ENCODE peak calls at places on chromosomes 13 and 19, in six cellular contexts. D is lower leg skin, I is cardiac fibroblast, F is body of pancreas, O is AG04450, K is BJ. N is an unnamed sample.

GRCh38 chr19:36009220-36009619 is 607 bp upstream of the SYNE4 start:
- DNase-seq in D (no peak), I (peak; percentile 74), F (peak; percentile 66), O (peak; percentile 13), K (no peak), N (peak; percentile 30)

GRCh38 chr13:59088716-59089115 is 1075.0 kb downstream of the DIAPH3 start:
- DNase-seq in D (no peak), I (peak; percentile 14), F (no peak), O (no peak), K (no peak), N (no peak)

GRCh38 chr13:113402471-113403254 is 38.7 kb upstream of the GRTP1 start:
- DNase-seq in D (no peak), I (no peak), F (no peak), O (no peak), K (no peak), N (no peak)

GRCh38 chr13:39499580-39499979 is 103.4 kb downstream of the LHFPL6 start:
- DNase-seq in D (no peak), I (no peak), F (no peak), O (no peak), K (no peak), N (no peak)

GRCh38 chr19:32558607-32559228 is 22.3 kb upstream of the PDCD5 start:
- DNase-seq in D (no peak), I (no peak), F (no peak), O (no peak), K (no peak), N (no peak)

GRCh38 chr13:60448907-60449510 is 52.0 kb downstream of the TDRD3 start:
- DNase-seq in D (no peak), I (peak; percentile 74), F (no peak), O (peak; percentile 15), K (peak; percentile 11), N (no peak)

GRCh38 chr13:113077566-113077952 is 28.0 kb upstream of the F7 start:
- DNase-seq in D (no peak), I (no peak), F (no peak), O (no peak), K (no peak), N (no peak)

GRCh38 chr19:1438933-1439358 is 750 bp downstream of the RPS15 start:
- DNase-seq in D (no peak), I (no peak), F (no peak), O (no peak), K (no peak), N (no peak)

GRCh38 chr19:1513492-1514294 is 874 bp upstream of the ADAMTSL5 start:
- DNase-seq in D (no peak), I (peak; percentile 64), F (peak; percentile 49), O (no peak), K (no peak), N (no peak)

GRCh38 chr13:80463673-80464352 is 122.9 kb upstream of the SPRY2 start:
- DNase-seq in D (no peak), I (peak; percentile 62), F (no peak), O (no peak), K (no peak), N (no peak)

GRCh38 chr13:30844548-30845296 is 61.3 kb upstream of the MEDAG start:
- DNase-seq in D (no peak), I (no peak), F (no peak), O (no peak), K (no peak), N (no peak)

GRCh38 chr19:58129284-58129683 is 21.3 kb downstream of the ZNF329 start:
- DNase-seq in D (no peak), I (no peak), F (no peak), O (no peak), K (no peak), N (no peak)

GRCh38 chr13:21434588-21434987 is 24.5 kb downstream of the ZDHHC20 start:
- DNase-seq in D (no peak), I (no peak), F (no peak), O (no peak), K (no peak), N (no peak)

GRCh38 chr13:44437356-44438233 is 64.0 kb downstream of the SERP2 start:
- DNase-seq in D (no peak), I (peak; percentile 63), F (no peak), O (no peak), K (no peak), N (no peak)

GRCh38 chr13:52850396-52851152 is 2.1 kb upstream of the PCDH8 start:
- DNase-seq in D (peak; percentile 23), I (peak; percentile 61), F (peak; percentile 72), O (no peak), K (no peak), N (peak; percentile 86)

GRCh38 chr13:56670563-56670962 is 470.2 kb upstream of the PRR20A start:
- DNase-seq in D (no peak), I (no peak), F (no peak), O (no peak), K (no peak), N (no peak)

GRCh38 chr13:39877134-39877533 is 221.7 kb downstream of the COG6 start:
- DNase-seq in D (no peak), I (peak; percentile 35), F (no peak), O (no peak), K (no peak), N (no peak)

GRCh38 chr19:17289489-17289888 is 7.8 kb downstream of the ANKLE1 start:
- DNase-seq in D (no peak), I (peak; percentile 96), F (peak; percentile 53), O (peak; percentile 76), K (no peak), N (peak; percentile 63)

GRCh38 chr19:7743425-7743841 is 3.9 kb downstream of the CD209 start:
- DNase-seq in D (no peak), I (no peak), F (no peak), O (no peak), K (no peak), N (no peak)

GRCh38 chr13:99741979-99742378 is 229.6 kb downstream of the ZIC5 start:
- DNase-seq in D (no peak), I (no peak), F (no peak), O (no peak), K (no peak), N (no peak)

GRCh38 chr19:1020868-1021425 is at the start of gene TMEM259:
- DNase-seq in D (peak; percentile 96), I (peak; percentile 99), F (peak; percentile 98), O (peak; percentile 93), K (peak; percentile 68), N (peak; percentile 95)

GRCh38 chr13:20401958-20402856 is 123.5 kb downstream of the CRYL1 start:
- DNase-seq in D (no peak), I (peak; percentile 39), F (no peak), O (no peak), K (no peak), N (no peak)

GRCh38 chr13:114107686-114108081 is 24.7 kb downstream of the RASA3 start:
- DNase-seq in D (no peak), I (peak; percentile 84), F (no peak), O (peak; percentile 62), K (no peak), N (no peak)

GRCh38 chr19:6668696-6669095 is 1.3 kb downstream of the TNFSF14 start:
- DNase-seq in D (no peak), I (no peak), F (no peak), O (no peak), K (no peak), N (no peak)

GRCh38 chr19:55703790-55704215 is 28.8 kb downstream of the EPN1 start:
- DNase-seq in D (no peak), I (peak; percentile 32), F (peak; percentile 77), O (no peak), K (no peak), N (no peak)

GRCh38 chr13:93146584-93147292 is 79.9 kb upstream of the GPC6 start:
- DNase-seq in D (no peak), I (peak; percentile 80), F (no peak), O (peak; percentile 37), K (no peak), N (no peak)

GRCh38 chr19:49558591-49558990 is 21.8 kb downstream of the NOSIP start:
- DNase-seq in D (no peak), I (no peak), F (no peak), O (no peak), K (no peak), N (no peak)

GRCh38 chr19:34851277-34851804 is 75.4 kb upstream of the ZNF30 start:
- DNase-seq in D (no peak), I (no peak), F (no peak), O (no peak), K (no peak), N (no peak)
- TF ChIP-seq CTCF in D (no peak), I (no peak), F (no peak), O (no peak), K (no peak), N (peak; percentile 44)

GRCh38 chr19:30686911-30687566 is 314.9 kb downstream of the ZNF536 start:
- DNase-seq in D (no peak), I (no peak), F (no peak), O (no peak), K (no peak), N (no peak)

GRCh38 chr19:30688696-30689095 is 316.5 kb downstream of the ZNF536 start:
- DNase-seq in D (no peak), I (no peak), F (no peak), O (no peak), K (no peak), N (no peak)

GRCh38 chr19:30690935-30691505 is 318.8 kb downstream of the ZNF536 start:
- DNase-seq in D (no peak), I (no peak), F (no peak), O (no peak), K (no peak), N (no peak)

GRCh38 chr19:30690525-30690924 is 318.3 kb downstream of the ZNF536 start:
- DNase-seq in D (no peak), I (no peak), F (no peak), O (no peak), K (no peak), N (no peak)

GRCh38 chr19:30689474-30689873 is 317.3 kb downstream of the ZNF536 start:
- DNase-seq in D (no peak), I (no peak), F (no peak), O (no peak), K (no peak), N (no peak)
- TF ChIP-seq CTCF in D (no peak), I (no peak), F (no peak), O (no peak), K (no peak), N (peak; percentile 41)

GRCh38 chr19:4403005-4403761 is 743 bp downstream of the CHAF1A start:
- DNase-seq in D (peak; percentile 24), I (no peak), F (no peak), O (no peak), K (no peak), N (no peak)
- TF ChIP-seq CTCF in D (no peak), I (no peak), F (no peak), O (no peak), K (no peak), N (no peak)

DNA sequence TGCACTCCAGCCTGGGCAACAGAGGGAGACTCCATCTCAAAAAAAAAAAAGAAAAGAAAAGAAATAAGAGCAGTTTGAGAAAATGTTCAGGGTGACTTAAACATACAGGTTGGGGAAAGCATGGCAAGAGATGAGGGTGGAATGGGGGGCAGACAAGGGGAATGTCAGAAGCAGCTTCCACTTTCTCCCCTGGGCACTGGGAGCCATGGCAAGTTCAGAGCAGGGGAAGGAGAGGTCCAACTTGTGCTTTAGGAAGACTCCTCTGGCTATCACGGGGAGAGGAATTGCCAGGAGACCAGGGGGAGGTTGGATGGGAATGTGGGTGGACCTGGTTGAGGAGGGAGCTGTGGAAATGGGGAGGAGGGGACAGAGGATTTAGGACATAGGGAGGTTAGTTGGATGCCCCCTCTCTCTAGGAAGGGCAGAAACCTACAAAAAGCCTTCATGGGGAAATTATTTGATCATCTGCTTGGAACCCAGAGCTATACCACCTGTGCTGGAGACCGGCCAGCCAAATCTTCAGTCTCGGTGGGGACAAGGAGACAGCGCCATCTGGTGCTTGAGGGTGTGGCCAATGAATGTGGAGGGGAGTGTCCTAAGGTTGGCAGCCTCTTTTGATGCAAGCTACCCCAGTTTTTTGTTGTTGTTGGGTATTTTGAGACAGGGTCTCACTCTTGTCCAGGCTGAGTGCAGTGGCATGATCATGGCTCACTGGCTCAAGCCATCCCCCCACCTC is 7.3 kb upstream of the STRN4 start:
- DNase-seq in D (no peak), I (no peak), F (peak; percentile 71), O (no peak), K (no peak), N (no peak)
- TF ChIP-seq CTCF in D (no peak), I (peak; percentile 45), F (peak; percentile 33), O (peak; percentile 46), K (peak; percentile 57), N (peak; percentile 46)